ENCODE peak calls at places on chromosome 13, in four cellular contexts. K is G401, B is Peyer's patch, W is colonic mucosa. Z is an unnamed sample.

GRCh38 chr13:111370147-111370546 is 49.7 kb downstream of the TEX29 start:
- DNase-seq in W (no peak), K (no peak), B (no peak), Z (no peak)

GRCh38 chr13:97116754-97117153 is 105.4 kb upstream of the MBNL2 start:
- DNase-seq in K (no peak), B (no peak), W (no peak), Z (no peak)

GRCh38 chr13:87003265-87003664 is 667.9 kb upstream of the SLITRK5 start:
- DNase-seq in K (no peak), B (no peak), W (no peak), Z (no peak)

GRCh38 chr13:113531041-113531873 is 40.7 kb upstream of the DCUN1D2 start:
- DNase-seq in B (peak; percentile 33), K (no peak), W (no peak), Z (no peak)

GRCh38 chr13:99982021-99982740 is 597 bp downstream of the ZIC2 start:
- DNase-seq in B (no peak), K (peak; percentile 14), W (no peak), Z (no peak)

GRCh38 chr13:80052286-80052685 is 288.6 kb downstream of the SPRY2 start:
- DNase-seq in K (peak; percentile 82), B (no peak), W (no peak), Z (no peak)

GRCh38 chr13:94176576-94176975 is 302.9 kb downstream of the DCT start:
- DNase-seq in B (no peak), K (no peak), W (no peak), Z (no peak)

GRCh38 chr13:37065893-37066526 is 6.5 kb upstream of the SUPT20H start:
- DNase-seq in K (no peak), W (no peak), B (no peak), Z (no peak)

GRCh38 chr13:51879133-51879532 is 17.4 kb downstream of the CCDC70 start:
- DNase-seq in K (no peak), B (no peak), W (no peak), Z (no peak)

GRCh38 chr13:105572401-105572800 is 963.1 kb downstream of the EFNB2 start:
- DNase-seq in W (no peak), B (no peak), K (no peak), Z (no peak)

GRCh38 chr13:73480784-73481183 is 422.0 kb downstream of the KLF5 start:
- DNase-seq in B (no peak), W (no peak), K (no peak), Z (no peak)